ENCODE peak calls at places on chromosomes 7 and 10, in eight cellular contexts. One of them, this sample, is unnamed.

GRCh38 chr7:151459726-151460473 is 20.0 kb upstream of the CRYGN start:
- DNase-seq in hepatocyte: peak
- DNase-seq in OCI-LY7: no peak
- DNase-seq in sigmoid colon: peak
- DNase-seq in fibroblast of lung: peak
- DNase-seq in fibroblast of the aortic adventitia: peak
- DNase-seq in transverse colon: peak
- DNase-seq in mucosa of descending colon: peak
- DNase-seq in this sample: peak

GRCh38 chr7:157377436-157378124 is 40.8 kb downstream of the DNAJB6 start:
- DNase-seq in OCI-LY7: no peak
- DNase-seq in transverse colon: no peak
- DNase-seq in hepatocyte: no peak
- DNase-seq in fibroblast of lung: no peak
- DNase-seq in fibroblast of the aortic adventitia: no peak
- DNase-seq in sigmoid colon: no peak
- DNase-seq in mucosa of descending colon: no peak
- DNase-seq in this sample: no peak

GRCh38 chr10:34978080-34978479 is 112.1 kb downstream of the CUL2 start:
- DNase-seq in fibroblast of the aortic adventitia: no peak
- DNase-seq in transverse colon: no peak
- DNase-seq in fibroblast of lung: no peak
- DNase-seq in mucosa of descending colon: no peak
- DNase-seq in sigmoid colon: no peak
- DNase-seq in OCI-LY7: no peak
- DNase-seq in hepatocyte: no peak
- DNase-seq in this sample: no peak

GRCh38 chr7:157555308-157555707 is 218.5 kb downstream of the DNAJB6 start:
- DNase-seq in OCI-LY7: no peak
- DNase-seq in fibroblast of lung: peak
- DNase-seq in sigmoid colon: no peak
- DNase-seq in transverse colon: peak
- DNase-seq in mucosa of descending colon: no peak
- DNase-seq in hepatocyte: peak
- DNase-seq in fibroblast of the aortic adventitia: no peak
- DNase-seq in this sample: no peak

GRCh38 chr10:93028881-93029280 is 31.7 kb upstream of the CYP26C1 start:
- DNase-seq in fibroblast of the aortic adventitia: peak
- DNase-seq in mucosa of descending colon: no peak
- DNase-seq in OCI-LY7: no peak
- DNase-seq in fibroblast of lung: peak
- DNase-seq in sigmoid colon: no peak
- DNase-seq in transverse colon: no peak
- DNase-seq in hepatocyte: no peak
- DNase-seq in this sample: peak

GRCh38 chr10:102744374-102745051 is 765 bp downstream of the WBP1L start:
- DNase-seq in transverse colon: no peak
- DNase-seq in OCI-LY7: peak
- DNase-seq in mucosa of descending colon: no peak
- DNase-seq in fibroblast of the aortic adventitia: peak
- DNase-seq in fibroblast of lung: no peak
- DNase-seq in hepatocyte: peak
- DNase-seq in sigmoid colon: peak
- DNase-seq in this sample: no peak

GRCh38 chr7:54904130-54904529 is 114.7 kb upstream of the EGFR start:
- DNase-seq in OCI-LY7: no peak
- DNase-seq in fibroblast of lung: peak
- DNase-seq in sigmoid colon: no peak
- DNase-seq in transverse colon: no peak
- DNase-seq in fibroblast of the aortic adventitia: peak
- DNase-seq in mucosa of descending colon: no peak
- DNase-seq in hepatocyte: no peak
- DNase-seq in this sample: peak

GRCh38 chr10:14039968-14040668 is 290.6 kb downstream of the FRMD4A start:
- DNase-seq in fibroblast of lung: peak
- DNase-seq in OCI-LY7: no peak
- DNase-seq in fibroblast of the aortic adventitia: peak
- DNase-seq in sigmoid colon: no peak
- DNase-seq in hepatocyte: no peak
- DNase-seq in mucosa of descending colon: no peak
- DNase-seq in transverse colon: no peak
- DNase-seq in this sample: peak

GRCh38 chr10:75662715-75663114 is 231.3 kb downstream of the LRMDA start:
- DNase-seq in sigmoid colon: peak
- DNase-seq in fibroblast of the aortic adventitia: peak
- DNase-seq in OCI-LY7: no peak
- DNase-seq in hepatocyte: peak
- DNase-seq in fibroblast of lung: peak
- DNase-seq in mucosa of descending colon: no peak
- DNase-seq in transverse colon: peak
- DNase-seq in this sample: peak

GRCh38 chr7:134184767-134185166 is 57.6 kb downstream of the LRGUK start:
- DNase-seq in fibroblast of the aortic adventitia: no peak
- DNase-seq in sigmoid colon: no peak
- DNase-seq in fibroblast of lung: no peak
- DNase-seq in hepatocyte: no peak
- DNase-seq in mucosa of descending colon: no peak
- DNase-seq in transverse colon: no peak
- DNase-seq in OCI-LY7: no peak
- DNase-seq in this sample: no peak

GRCh38 chr10:47360419-47361040 is 12.4 kb downstream of the RBP3 start:
- DNase-seq in mucosa of descending colon: no peak
- DNase-seq in OCI-LY7: no peak
- DNase-seq in sigmoid colon: no peak
- DNase-seq in hepatocyte: no peak
- DNase-seq in fibroblast of lung: no peak
- DNase-seq in transverse colon: no peak
- DNase-seq in fibroblast of the aortic adventitia: no peak
- DNase-seq in this sample: no peak

DNA sequence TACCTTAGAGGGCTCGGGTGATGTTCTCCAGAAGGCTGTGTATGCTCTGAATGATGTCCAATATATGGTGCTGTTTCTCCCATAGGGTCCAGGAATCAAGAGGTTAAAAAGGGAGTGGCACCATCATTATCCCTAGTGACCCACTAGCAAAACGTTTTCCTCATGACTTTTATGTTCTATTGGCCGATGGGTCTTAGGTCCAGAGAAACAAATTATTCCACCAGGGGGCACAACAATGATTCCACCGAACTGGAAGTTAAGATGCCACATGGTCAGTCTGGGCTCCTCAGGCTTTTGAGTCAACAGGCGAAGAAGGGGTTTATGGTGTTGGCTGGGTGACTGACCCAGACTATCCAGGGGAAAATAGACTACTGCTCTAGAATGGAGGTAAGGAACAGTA is 256.1 kb downstream of the COBL start:
- DNase-seq in OCI-LY7: no peak
- DNase-seq in fibroblast of the aortic adventitia: no peak
- DNase-seq in transverse colon: no peak
- DNase-seq in hepatocyte: no peak
- DNase-seq in sigmoid colon: no peak
- DNase-seq in mucosa of descending colon: no peak
- DNase-seq in fibroblast of lung: no peak
- DNase-seq in this sample: no peak
- TF ChIP-seq CTCF in OCI-LY7: peak
- TF ChIP-seq CTCF in fibroblast of the aortic adventitia: no peak
- TF ChIP-seq CTCF in transverse colon: no peak
- TF ChIP-seq CTCF in hepatocyte: no peak
- TF ChIP-seq CTCF in sigmoid colon: no peak
- TF ChIP-seq CTCF in mucosa of descending colon: no peak
- TF ChIP-seq CTCF in fibroblast of lung: no peak
- TF ChIP-seq CTCF in this sample: peak

DNA sequence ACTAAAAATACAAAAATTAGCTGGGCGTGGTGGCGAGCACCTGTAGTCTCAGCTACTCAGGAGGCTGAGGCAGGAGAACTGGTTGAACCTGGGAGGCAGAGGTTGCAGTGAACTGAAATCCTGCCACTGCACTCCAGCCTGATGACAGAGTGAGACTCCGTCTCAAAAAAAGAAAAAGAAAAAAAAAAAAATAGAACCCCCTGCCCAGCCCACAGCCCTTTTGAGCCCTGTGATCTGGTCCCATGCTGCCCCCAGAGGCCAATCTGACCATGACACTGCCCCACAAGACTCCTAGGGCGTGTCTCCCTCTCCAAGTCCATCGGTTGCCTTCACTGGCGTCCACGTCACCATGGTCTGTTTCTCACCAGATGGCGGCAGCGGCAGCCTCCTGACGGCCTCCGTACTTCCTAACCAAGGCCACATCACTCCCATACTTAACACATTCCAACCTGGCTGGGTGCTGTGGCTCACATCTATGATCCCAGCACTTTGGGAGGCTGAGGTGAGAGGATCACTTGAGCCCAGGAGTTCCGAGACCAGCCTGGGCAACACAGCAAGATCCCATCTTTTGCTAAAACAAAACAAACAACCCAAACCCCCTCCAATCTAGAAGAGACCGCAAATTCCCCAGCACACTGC is 18.0 kb downstream of the STX1A start:
- DNase-seq in OCI-LY7: peak
- DNase-seq in fibroblast of the aortic adventitia: peak
- DNase-seq in sigmoid colon: no peak
- DNase-seq in fibroblast of lung: peak
- DNase-seq in hepatocyte: peak
- DNase-seq in mucosa of descending colon: no peak
- DNase-seq in transverse colon: peak
- DNase-seq in this sample: peak
- TF ChIP-seq CTCF in OCI-LY7: peak
- TF ChIP-seq CTCF in fibroblast of the aortic adventitia: peak
- TF ChIP-seq CTCF in sigmoid colon: peak
- TF ChIP-seq CTCF in fibroblast of lung: peak
- TF ChIP-seq CTCF in hepatocyte: peak
- TF ChIP-seq CTCF in mucosa of descending colon: peak
- TF ChIP-seq CTCF in transverse colon: peak
- TF ChIP-seq CTCF in this sample: peak

GRCh38 chr7:18873674-18874341 is 243.6 kb downstream of the TWIST1 start:
- DNase-seq in fibroblast of the aortic adventitia: peak
- DNase-seq in sigmoid colon: no peak
- DNase-seq in mucosa of descending colon: no peak
- DNase-seq in hepatocyte: peak
- DNase-seq in OCI-LY7: no peak
- DNase-seq in fibroblast of lung: peak
- DNase-seq in transverse colon: no peak
- DNase-seq in this sample: peak
- TF ChIP-seq CTCF in fibroblast of the aortic adventitia: peak
- TF ChIP-seq CTCF in sigmoid colon: no peak
- TF ChIP-seq CTCF in mucosa of descending colon: no peak
- TF ChIP-seq CTCF in hepatocyte: peak
- TF ChIP-seq CTCF in OCI-LY7: no peak
- TF ChIP-seq CTCF in fibroblast of lung: peak
- TF ChIP-seq CTCF in transverse colon: no peak
- TF ChIP-seq CTCF in this sample: peak

DNA sequence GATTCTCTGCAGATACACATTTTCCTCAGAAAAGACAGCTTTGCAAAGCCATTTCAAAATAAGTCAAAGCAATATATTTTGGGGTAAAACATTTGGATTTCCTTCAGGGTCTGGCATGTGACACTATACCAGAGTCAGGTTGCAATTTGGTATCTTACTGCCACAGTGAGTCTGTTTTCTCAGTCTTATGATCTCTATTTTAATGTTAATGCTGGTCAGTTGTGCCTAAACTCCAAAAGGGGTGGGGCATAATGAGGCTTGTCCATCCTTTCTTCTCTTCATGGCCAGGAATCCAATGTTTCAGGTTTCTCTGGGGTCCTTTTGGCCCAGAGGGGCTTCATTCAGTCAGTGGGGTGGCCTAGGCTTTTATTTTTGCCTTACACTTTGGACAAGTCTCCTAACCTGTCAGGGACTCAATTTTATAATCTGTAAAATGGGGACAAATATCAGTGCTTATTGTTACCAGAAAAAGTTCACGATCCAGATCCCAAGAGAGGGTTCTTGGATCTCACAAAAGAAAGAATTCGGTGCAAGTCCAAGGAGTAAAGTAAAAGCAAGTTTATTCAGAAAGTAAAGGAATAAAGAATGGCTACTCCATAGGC is 341.5 kb downstream of the GALNT17 start:
- DNase-seq in OCI-LY7: no peak
- DNase-seq in fibroblast of the aortic adventitia: no peak
- DNase-seq in hepatocyte: no peak
- DNase-seq in sigmoid colon: no peak
- DNase-seq in fibroblast of lung: no peak
- DNase-seq in mucosa of descending colon: no peak
- DNase-seq in transverse colon: no peak
- DNase-seq in this sample: no peak
- TF ChIP-seq CTCF in OCI-LY7: no peak
- TF ChIP-seq CTCF in fibroblast of the aortic adventitia: no peak
- TF ChIP-seq CTCF in hepatocyte: no peak
- TF ChIP-seq CTCF in sigmoid colon: no peak
- TF ChIP-seq CTCF in fibroblast of lung: no peak
- TF ChIP-seq CTCF in mucosa of descending colon: no peak
- TF ChIP-seq CTCF in transverse colon: no peak
- TF ChIP-seq CTCF in this sample: no peak

GRCh38 chr10:124461642-124462347 is at the start of gene LHPP:
- DNase-seq in sigmoid colon: peak
- DNase-seq in hepatocyte: peak
- DNase-seq in fibroblast of lung: peak
- DNase-seq in transverse colon: peak
- DNase-seq in fibroblast of the aortic adventitia: peak
- DNase-seq in OCI-LY7: peak
- DNase-seq in mucosa of descending colon: peak
- DNase-seq in this sample: peak
- TF ChIP-seq CTCF in sigmoid colon: peak
- TF ChIP-seq CTCF in hepatocyte: peak
- TF ChIP-seq CTCF in fibroblast of lung: no peak
- TF ChIP-seq CTCF in transverse colon: peak
- TF ChIP-seq CTCF in fibroblast of the aortic adventitia: no peak
- TF ChIP-seq CTCF in OCI-LY7: peak
- TF ChIP-seq CTCF in mucosa of descending colon: peak
- TF ChIP-seq CTCF in this sample: peak

GRCh38 chr7:109136893-109137292 is 567.2 kb downstream of the DNAJB9 start:
- DNase-seq in fibroblast of lung: no peak
- DNase-seq in transverse colon: no peak
- DNase-seq in hepatocyte: no peak
- DNase-seq in fibroblast of the aortic adventitia: no peak
- DNase-seq in OCI-LY7: no peak
- DNase-seq in mucosa of descending colon: no peak
- DNase-seq in sigmoid colon: no peak
- DNase-seq in this sample: no peak

GRCh38 chr7:109126404-109127050 is 556.9 kb downstream of the DNAJB9 start:
- DNase-seq in hepatocyte: no peak
- DNase-seq in mucosa of descending colon: no peak
- DNase-seq in fibroblast of the aortic adventitia: no peak
- DNase-seq in fibroblast of lung: no peak
- DNase-seq in sigmoid colon: no peak
- DNase-seq in OCI-LY7: no peak
- DNase-seq in transverse colon: no peak
- DNase-seq in this sample: no peak

DNA sequence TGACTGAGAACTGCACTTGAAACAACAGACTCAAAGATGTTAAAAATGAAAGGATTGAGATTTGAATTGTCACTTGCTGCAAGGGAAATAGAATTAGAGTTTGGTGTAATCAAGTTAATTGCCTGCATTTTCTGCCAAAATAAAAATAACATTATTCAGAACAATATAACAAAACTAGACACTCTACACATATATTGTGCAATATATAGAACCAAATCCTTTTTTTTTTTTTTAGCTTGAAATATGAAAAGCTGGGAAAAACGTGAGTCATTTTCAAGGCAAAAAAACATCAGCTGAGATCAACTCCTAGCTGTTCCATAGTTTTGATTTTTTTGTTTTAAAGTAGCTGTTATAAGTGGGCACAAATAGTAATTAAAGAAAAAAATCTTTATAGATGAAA is 561.5 kb downstream of the DNAJB9 start:
- DNase-seq in hepatocyte: no peak
- DNase-seq in transverse colon: no peak
- DNase-seq in OCI-LY7: no peak
- DNase-seq in fibroblast of the aortic adventitia: no peak
- DNase-seq in mucosa of descending colon: no peak
- DNase-seq in sigmoid colon: no peak
- DNase-seq in fibroblast of lung: no peak
- DNase-seq in this sample: no peak
- TF ChIP-seq CTCF in hepatocyte: no peak
- TF ChIP-seq CTCF in transverse colon: no peak
- TF ChIP-seq CTCF in OCI-LY7: no peak
- TF ChIP-seq CTCF in fibroblast of the aortic adventitia: no peak
- TF ChIP-seq CTCF in mucosa of descending colon: no peak
- TF ChIP-seq CTCF in sigmoid colon: no peak
- TF ChIP-seq CTCF in fibroblast of lung: no peak
- TF ChIP-seq CTCF in this sample: no peak

This sample was measured in HFFc6.